ENCODE peak calls at places on chromosome 1, in nine cellular contexts. Z is IMR-90; A is HepG2; I is pancreas; D is RWPE1; V is CD4-positive, CD25-positive, alpha-beta regulatory T cell; H is neural progenitor cell; B is PC-3; T is CD8-positive, alpha-beta memory T cell. O is an unnamed sample.

GRCh38 chr1:50516056-50516455 is 92.8 kb upstream of the DMRTA2 start:
- DNase-seq in D (no peak), A (no peak), V (no peak), Z (peak; percentile 2), T (no peak), H (no peak), B (no peak), I (no peak), O (no peak)

GRCh38 chr1:9850442-9851162 is 26.8 kb upstream of the CLSTN1 start:
- DNase-seq in A (no peak), D (no peak), I (peak; percentile 42), V (no peak), T (no peak), B (no peak), H (no peak), Z (no peak), O (no peak)

GRCh38 chr1:31781138-31782065 is 17.3 kb upstream of the ADGRB2 start:
- DNase-seq in D (no peak), I (no peak), B (no peak), Z (no peak), T (no peak), V (no peak), H (no peak), A (no peak), O (no peak)

GRCh38 chr1:153610334-153611023 is 2.5 kb downstream of the S100A16 start:
- DNase-seq in A (no peak), D (no peak), H (no peak), T (no peak), B (peak; percentile 95), I (no peak), V (no peak), Z (peak; percentile 50), O (no peak)

GRCh38 chr1:57963545-57963944 is 539.7 kb upstream of the DAB1 start:
- DNase-seq in Z (no peak), I (no peak), D (no peak), V (no peak), T (no peak), H (no peak), B (no peak), A (no peak), O (no peak)

GRCh38 chr1:12595839-12596821 is 21.9 kb downstream of the DHRS3 start:
- DNase-seq in V (no peak), B (peak; percentile 92), T (no peak), H (peak; percentile 79), I (peak; percentile 63), Z (peak; percentile 98), D (peak; percentile 81), A (no peak), O (no peak)

GRCh38 chr1:62082456-62083363 is 111.9 kb upstream of the L1TD1 start:
- DNase-seq in Z (peak; percentile 34), H (peak; percentile 60), D (peak; percentile 48), V (peak; percentile 24), A (peak; percentile 20), B (peak; percentile 68), I (peak; percentile 24), T (peak; percentile 49), O (no peak)

GRCh38 chr1:88683516-88683847 is 591 bp upstream of the PKN2 start:
- DNase-seq in D (peak; percentile 42), Z (peak; percentile 31), H (no peak), B (peak; percentile 44), I (peak; percentile 45), T (peak; percentile 65), A (no peak), V (no peak), O (no peak)

GRCh38 chr1:204437796-204438570 is 26.4 kb upstream of the PPP1R15B start:
- DNase-seq in T (no peak), A (no peak), D (no peak), I (no peak), B (no peak), V (no peak), Z (no peak), H (no peak), O (no peak)

GRCh38 chr1:234497589-234497988 is 18.6 kb upstream of the TARBP1 start:
- DNase-seq in B (no peak), I (no peak), H (no peak), Z (no peak), V (no peak), A (no peak), T (no peak), D (no peak), O (no peak)

GRCh38 chr1:217191441-217191840 is 439.4 kb downstream of the GPATCH2 start:
- DNase-seq in H (no peak), T (no peak), I (no peak), D (peak; percentile 11), V (no peak), Z (no peak), A (no peak), B (peak; percentile 32), O (no peak)

GRCh38 chr1:154546264-154547043 is 12.0 kb downstream of the UBE2Q1 start:
- DNase-seq in I (peak; percentile 59), Z (peak; percentile 58), H (peak; percentile 84), B (peak; percentile 82), T (peak; percentile 66), V (peak; percentile 41), D (peak; percentile 66), A (peak; percentile 72), O (no peak)

DNA sequence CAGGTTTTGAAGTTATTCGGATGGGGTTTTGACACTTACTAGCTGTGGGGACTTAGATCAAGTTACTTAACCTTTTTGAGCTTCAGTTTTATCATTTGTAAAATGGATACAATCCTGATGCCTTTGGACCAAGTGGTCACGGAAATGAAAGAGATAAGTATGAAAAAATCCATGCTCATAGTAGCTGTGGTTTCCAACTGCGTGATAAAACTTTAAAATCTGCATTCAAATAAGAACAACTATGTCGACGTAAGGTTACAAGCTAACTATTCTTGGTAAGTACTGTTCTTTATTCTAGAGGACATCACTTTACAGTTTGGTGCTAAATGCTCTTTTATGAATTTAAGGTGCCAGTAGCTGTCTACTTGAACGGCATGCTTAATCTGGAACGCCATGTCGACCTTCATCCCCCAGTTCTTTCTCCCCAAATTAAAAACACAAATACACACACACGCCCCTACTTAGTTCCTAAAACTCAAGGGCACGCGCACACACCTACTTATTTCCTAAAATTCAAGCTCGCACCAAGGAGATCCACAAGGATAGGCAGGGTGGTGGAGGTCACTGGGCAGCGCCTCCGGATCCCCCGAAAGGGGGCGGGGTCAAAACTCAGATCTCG is 476 bp upstream of the NFYC start:
- DNase-seq in T (no peak), D (no peak), A (no peak), B (no peak), V (no peak), H (no peak), Z (no peak), I (no peak), O (no peak)
- H3K27ac ChIP-seq in T (peak overlapping the region; percentile 97), D (peak overlapping the region; percentile 96), A (peak overlapping the region; percentile 97), B (peak overlapping the region; percentile 95), V (peak overlapping the region; percentile 99), H (no peak overlapping the region), Z (peak overlapping the region; percentile 20), I (peak overlapping the region; percentile 98), O (peak overlapping the region; percentile 91)

GRCh38 chr1:226402615-226403521 is 5.0 kb downstream of the PARP1 start:
- DNase-seq in A (no peak), I (peak; percentile 60), D (no peak), B (no peak), T (no peak), H (no peak), V (no peak), Z (no peak), O (no peak)

GRCh38 chr1:226401407-226402303 is 6.2 kb downstream of the PARP1 start:
- DNase-seq in T (no peak), Z (no peak), V (no peak), D (no peak), I (no peak), H (no peak), B (no peak), A (no peak), O (no peak)

GRCh38 chr1:226397955-226398636 is 9.8 kb downstream of the PARP1 start:
- DNase-seq in A (no peak), V (no peak), T (no peak), Z (no peak), H (no peak), I (no peak), D (no peak), B (no peak), O (no peak)

GRCh38 chr1:226403522-226404034 is 4.3 kb downstream of the PARP1 start:
- DNase-seq in T (no peak), V (no peak), H (no peak), B (peak; percentile 38), D (peak; percentile 48), A (no peak), I (no peak), Z (peak; percentile 8), O (no peak)

DNA sequence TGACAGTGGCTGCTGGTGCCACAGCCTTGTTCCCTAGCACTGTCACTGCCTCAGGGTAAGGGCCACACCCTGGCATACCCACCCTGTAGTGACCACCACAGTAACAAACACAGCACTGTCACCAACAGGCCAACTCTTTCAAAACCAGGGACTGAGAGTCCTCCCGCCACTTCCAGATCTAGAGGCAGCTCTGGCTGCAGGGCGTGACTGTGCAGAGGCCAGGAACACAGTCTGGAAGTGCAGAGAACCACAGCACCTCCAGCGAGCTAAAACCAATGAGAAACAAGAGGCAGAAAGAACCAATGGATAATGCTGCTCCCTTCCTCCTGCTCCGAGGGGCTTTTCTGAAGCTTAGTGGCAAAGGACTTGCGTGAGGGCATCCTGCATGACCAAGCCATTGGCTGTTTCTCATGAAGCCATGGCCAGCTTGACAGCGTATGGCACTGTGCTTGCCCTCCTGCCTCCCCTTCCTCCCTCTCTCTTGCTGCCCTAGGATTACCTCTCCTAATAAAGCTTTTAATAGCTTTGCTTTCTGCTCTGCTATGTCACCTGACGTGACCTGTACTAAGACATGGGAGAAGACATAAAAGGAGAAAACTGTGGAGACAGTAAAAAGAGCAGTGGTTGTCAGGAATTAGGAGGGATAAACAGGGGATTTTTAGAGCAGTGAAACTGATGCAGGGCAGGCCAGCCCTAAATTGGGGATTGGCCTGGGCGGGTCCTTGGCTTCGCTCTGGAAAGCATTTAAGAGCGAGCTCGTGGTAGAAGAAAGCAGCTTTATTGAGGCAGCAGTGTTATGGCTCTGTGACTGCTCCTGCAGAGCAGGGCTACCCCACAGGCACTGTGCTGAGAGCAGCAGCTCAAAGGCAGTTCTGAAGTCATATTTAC is 7.1 kb downstream of the PARP1 start:
- DNase-seq in B (no peak), D (no peak), H (no peak), A (no peak), Z (no peak), V (no peak), I (no peak), T (no peak), O (no peak)
- H3K27ac ChIP-seq in B (no peak overlapping the region), D (peak overlapping the region; percentile 25), H (no peak overlapping the region), A (no peak overlapping the region), Z (no peak overlapping the region), V (no peak overlapping the region), I (no peak overlapping the region), T (no peak overlapping the region), O (no peak overlapping the region)

GRCh38 chr1:66175107-66175506 is 358.8 kb upstream of the SGIP1 start:
- DNase-seq in B (no peak), I (no peak), H (no peak), T (no peak), A (no peak), V (no peak), Z (no peak), D (no peak), O (no peak)
- H3K27ac ChIP-seq in B (no peak overlapping the region), I (no peak overlapping the region), H (no peak overlapping the region), T (no peak overlapping the region), A (no peak overlapping the region), V (no peak overlapping the region), Z (no peak overlapping the region), D (no peak overlapping the region), O (no peak overlapping the region)

DNA sequence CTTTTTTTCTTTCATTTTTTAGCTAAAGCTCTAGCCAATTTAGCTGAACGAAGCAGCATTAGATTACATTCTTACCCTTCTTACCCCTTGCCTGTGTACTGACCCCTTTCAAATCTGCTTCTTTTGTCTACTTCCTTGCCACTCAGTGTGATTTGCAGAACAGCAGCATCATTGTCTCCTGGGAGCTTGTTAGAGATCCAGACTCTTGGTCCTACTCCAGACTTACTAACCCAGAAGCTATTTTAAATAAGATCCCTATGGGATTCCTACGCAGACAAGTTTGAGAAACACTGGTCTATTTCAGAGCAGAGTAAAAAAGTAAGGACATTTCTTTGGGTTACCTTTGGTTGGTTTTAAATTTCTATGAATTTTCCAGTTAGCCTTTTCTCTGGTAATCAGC is 13.8 kb downstream of the LRRC39 start:
- DNase-seq in Z (peak; percentile 67), B (no peak), D (no peak), T (no peak), A (no peak), H (peak; percentile 82), V (no peak), I (no peak), O (no peak)
- H3K27ac ChIP-seq in Z (no peak overlapping the region), B (no peak overlapping the region), D (no peak overlapping the region), T (no peak overlapping the region), A (no peak overlapping the region), H (peak overlapping the region; percentile 86), V (no peak overlapping the region), I (no peak overlapping the region), O (no peak overlapping the region)

O was measured in epithelial cell of prostate.